ENCODE peak calls at places on chromosome 13, in five cellular contexts. One of them, this sample, is unnamed.

GRCh38 chr13:27505792-27506191 is 55.4 kb upstream of the MTIF3 start:
- DNase-seq in tibial nerve: no peak
- DNase-seq in thoracic aorta: no peak
- DNase-seq in fibroblast of mammary gland: no peak
- DNase-seq in cardiac muscle cell: no peak
- DNase-seq in this sample: no peak

GRCh38 chr13:62643007-62643483 is 1227.4 kb upstream of the PCDH20 start:
- DNase-seq in tibial nerve: no peak
- DNase-seq in thoracic aorta: no peak
- DNase-seq in fibroblast of mammary gland: peak
- DNase-seq in cardiac muscle cell: no peak
- DNase-seq in this sample: no peak

GRCh38 chr13:48750588-48751383 is 97.1 kb downstream of the CYSLTR2 start:
- DNase-seq in tibial nerve: peak
- DNase-seq in thoracic aorta: no peak
- DNase-seq in fibroblast of mammary gland: peak
- DNase-seq in cardiac muscle cell: peak
- DNase-seq in this sample: no peak

GRCh38 chr13:33744589-33745369 is 73.2 kb upstream of the RFC3 start:
- DNase-seq in tibial nerve: no peak
- DNase-seq in thoracic aorta: no peak
- DNase-seq in fibroblast of mammary gland: no peak
- DNase-seq in cardiac muscle cell: peak
- DNase-seq in this sample: no peak

GRCh38 chr13:35481777-35482176 is 5.3 kb upstream of the MAB21L1 start:
- DNase-seq in tibial nerve: no peak
- DNase-seq in thoracic aorta: no peak
- DNase-seq in fibroblast of mammary gland: no peak
- DNase-seq in cardiac muscle cell: no peak
- DNase-seq in this sample: no peak

GRCh38 chr13:33081666-33082065 is 65.4 kb downstream of the KL start:
- DNase-seq in tibial nerve: no peak
- DNase-seq in thoracic aorta: no peak
- DNase-seq in fibroblast of mammary gland: no peak
- DNase-seq in cardiac muscle cell: no peak
- DNase-seq in this sample: no peak

GRCh38 chr13:28574617-28575142 is 79.8 kb upstream of the FLT1 start:
- DNase-seq in tibial nerve: no peak
- DNase-seq in thoracic aorta: no peak
- DNase-seq in fibroblast of mammary gland: peak
- DNase-seq in cardiac muscle cell: peak
- DNase-seq in this sample: no peak

GRCh38 chr13:60407095-60407494 is 10.1 kb downstream of the TDRD3 start:
- DNase-seq in tibial nerve: no peak
- DNase-seq in thoracic aorta: no peak
- DNase-seq in fibroblast of mammary gland: no peak
- DNase-seq in cardiac muscle cell: no peak
- DNase-seq in this sample: no peak

GRCh38 chr13:28475916-28476725 is 18.8 kb downstream of the FLT1 start:
- DNase-seq in tibial nerve: no peak
- DNase-seq in thoracic aorta: no peak
- DNase-seq in fibroblast of mammary gland: peak
- DNase-seq in cardiac muscle cell: peak
- DNase-seq in this sample: no peak

GRCh38 chr13:114125589-114125988 is 6.8 kb downstream of the RASA3 start:
- DNase-seq in tibial nerve: no peak
- DNase-seq in thoracic aorta: no peak
- DNase-seq in fibroblast of mammary gland: no peak
- DNase-seq in cardiac muscle cell: no peak
- DNase-seq in this sample: no peak

GRCh38 chr13:72463561-72463960 is 263.9 kb downstream of the MZT1 start:
- DNase-seq in tibial nerve: no peak
- DNase-seq in thoracic aorta: no peak
- DNase-seq in fibroblast of mammary gland: peak
- DNase-seq in cardiac muscle cell: peak
- DNase-seq in this sample: no peak

GRCh38 chr13:88051746-88052482 is 380.7 kb downstream of the SLITRK5 start:
- DNase-seq in tibial nerve: no peak
- DNase-seq in thoracic aorta: no peak
- DNase-seq in fibroblast of mammary gland: no peak
- DNase-seq in cardiac muscle cell: no peak
- DNase-seq in this sample: no peak

GRCh38 chr13:51727634-51728274 is 76.2 kb downstream of the DHRS12 start:
- DNase-seq in tibial nerve: no peak
- DNase-seq in thoracic aorta: no peak
- DNase-seq in fibroblast of mammary gland: no peak
- DNase-seq in cardiac muscle cell: peak
- DNase-seq in this sample: peak

GRCh38 chr13:32272021-32272695 is 43.0 kb downstream of the ZAR1L start:
- DNase-seq in tibial nerve: no peak
- DNase-seq in thoracic aorta: no peak
- DNase-seq in fibroblast of mammary gland: peak
- DNase-seq in cardiac muscle cell: peak
- DNase-seq in this sample: no peak

DNA sequence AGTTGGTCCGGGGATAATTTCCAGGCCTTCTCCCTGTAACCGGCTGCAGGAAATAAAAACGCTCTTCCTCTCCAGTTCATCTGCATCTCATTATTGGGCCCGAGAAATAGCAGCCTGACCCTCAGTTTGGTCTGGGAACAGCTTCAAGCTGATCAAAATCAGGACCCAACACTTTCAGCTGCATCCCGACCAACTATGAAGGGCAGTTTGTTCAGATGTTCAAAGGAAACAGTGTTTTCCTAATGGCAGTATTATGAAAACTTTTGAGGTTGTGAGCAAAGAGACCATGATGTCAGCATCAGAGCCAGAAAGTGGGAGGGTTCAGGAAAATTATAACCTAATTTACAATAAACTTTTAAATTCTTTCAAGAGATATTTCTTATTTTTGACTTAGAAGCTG is 35.7 kb downstream of the STK24 start:
- DNase-seq in tibial nerve: no peak
- DNase-seq in thoracic aorta: no peak
- DNase-seq in fibroblast of mammary gland: peak
- DNase-seq in cardiac muscle cell: peak
- DNase-seq in this sample: no peak
- H3K4me3 ChIP-seq in tibial nerve: no peak
- H3K4me3 ChIP-seq in thoracic aorta: no peak
- H3K4me3 ChIP-seq in fibroblast of mammary gland: no peak
- H3K4me3 ChIP-seq in cardiac muscle cell: no peak
- H3K4me3 ChIP-seq in this sample: no peak

GRCh38 chr13:44026194-44026593 is 146.5 kb downstream of the LACC1 start:
- DNase-seq in tibial nerve: no peak
- DNase-seq in thoracic aorta: no peak
- DNase-seq in fibroblast of mammary gland: no peak
- DNase-seq in cardiac muscle cell: no peak
- DNase-seq in this sample: no peak
- TF ChIP-seq CTCF in tibial nerve: no peak
- TF ChIP-seq CTCF in thoracic aorta: no peak
- TF ChIP-seq CTCF in fibroblast of mammary gland: no peak
- TF ChIP-seq CTCF in cardiac muscle cell: no peak
- TF ChIP-seq CTCF in this sample: no peak

DNA sequence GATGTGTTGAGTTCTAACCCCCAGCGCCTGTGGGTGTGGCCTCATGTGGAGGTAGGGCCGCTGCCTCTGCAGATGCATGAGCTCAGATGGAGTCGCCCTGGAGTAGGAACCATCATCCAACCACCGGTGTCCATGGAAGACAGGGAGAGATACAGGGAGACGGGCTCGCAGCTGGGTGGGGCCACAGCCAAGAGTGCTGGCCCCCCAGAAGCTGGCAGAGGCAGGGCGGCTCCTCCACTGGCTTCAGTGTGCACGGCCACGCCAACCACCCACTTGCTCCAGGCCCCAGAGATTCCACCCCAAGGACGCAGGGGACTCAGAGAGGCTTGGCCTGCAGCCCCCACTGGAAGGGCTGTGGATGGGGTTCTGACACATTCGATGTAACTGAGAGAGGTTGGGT is 5.4 kb upstream of the MCF2L start:
- DNase-seq in tibial nerve: no peak
- DNase-seq in thoracic aorta: no peak
- DNase-seq in fibroblast of mammary gland: no peak
- DNase-seq in cardiac muscle cell: no peak
- DNase-seq in this sample: no peak
- H3K4me3 ChIP-seq in tibial nerve: no peak
- H3K4me3 ChIP-seq in thoracic aorta: no peak
- H3K4me3 ChIP-seq in fibroblast of mammary gland: no peak
- H3K4me3 ChIP-seq in cardiac muscle cell: no peak
- H3K4me3 ChIP-seq in this sample: no peak

GRCh38 chr13:76038920-76039716 is 403.0 kb downstream of the LMO7 start:
- DNase-seq in tibial nerve: no peak
- DNase-seq in thoracic aorta: no peak
- DNase-seq in fibroblast of mammary gland: no peak
- DNase-seq in cardiac muscle cell: no peak
- DNase-seq in this sample: no peak
- TF ChIP-seq CTCF in tibial nerve: no peak
- TF ChIP-seq CTCF in thoracic aorta: no peak
- TF ChIP-seq CTCF in fibroblast of mammary gland: peak
- TF ChIP-seq CTCF in cardiac muscle cell: no peak
- TF ChIP-seq CTCF in this sample: no peak